ENCODE peak calls at places on chromosomes 13 and 19, in seven cellular contexts. H is IMR-90, T is posterior vena cava, L is HCT116, M is neural progenitor cell, Z is T-helper 1 cell, A is AML-193. G is an unnamed sample.
A peak's percentile ranks its signal among the peaks of the same experiment; 100 is the strongest.

GRCh38 chr13:101454767-101455166 is 2.3 kb downstream of the ITGBL1 start:
- DNase-seq in Z (no peak), A (no peak), M (no peak), T (no peak), H (peak; percentile 33), L (no peak), G (no peak)

GRCh38 chr13:48876289-48876688 is 99.4 kb upstream of the FNDC3A start:
- DNase-seq in T (no peak), M (peak; percentile 38), A (no peak), L (no peak), H (no peak), Z (no peak), G (no peak)

GRCh38 chr19:40524655-40525054 is 52.0 kb upstream of the SHKBP1 start:
- DNase-seq in M (no peak), H (no peak), L (no peak), Z (no peak), A (no peak), T (no peak), G (no peak)

GRCh38 chr13:79541426-79542049 is 60.6 kb downstream of the NDFIP2 start:
- DNase-seq in L (peak; percentile 56), A (peak; percentile 78), M (peak; percentile 40), T (no peak), H (peak; percentile 73), Z (no peak), G (peak; percentile 16)

GRCh38 chr13:112353856-112354255 is 22.3 kb upstream of the SPACA7 start:
- DNase-seq in L (no peak), H (no peak), T (peak; percentile 58), M (no peak), Z (no peak), A (no peak), G (no peak)

GRCh38 chr19:34269081-34269480 is 14.7 kb downstream of the GARRE1 start:
- DNase-seq in Z (no peak), A (no peak), M (no peak), H (no peak), T (no peak), L (no peak), G (no peak)

GRCh38 chr13:110246530-110246929 is 60.4 kb downstream of the COL4A1 start:
- DNase-seq in A (no peak), Z (no peak), T (no peak), H (no peak), L (no peak), M (no peak), G (no peak)

GRCh38 chr13:112995395-112996091 is 26.5 kb downstream of the MCF2L start:
- DNase-seq in H (no peak), T (no peak), A (no peak), M (no peak), Z (no peak), L (no peak), G (no peak)

GRCh38 chr19:4374451-4375163 is 25.7 kb downstream of the SH3GL1 start:
- DNase-seq in A (no peak), M (no peak), L (peak; percentile 63), T (peak; percentile 96), H (peak; percentile 87), Z (no peak), G (no peak)

GRCh38 chr13:66700336-66700735 is 529.8 kb downstream of the PCDH9 start:
- DNase-seq in M (no peak), T (no peak), A (no peak), Z (no peak), H (no peak), L (no peak), G (no peak)

GRCh38 chr13:76474356-76474755 is 411.8 kb downstream of the KCTD12 start:
- DNase-seq in H (no peak), Z (no peak), A (no peak), M (no peak), L (no peak), T (no peak), G (no peak)

GRCh38 chr13:97112451-97113152 is 109.5 kb upstream of the MBNL2 start:
- DNase-seq in H (peak; percentile 37), M (no peak), Z (no peak), A (no peak), T (no peak), L (no peak), G (no peak)

GRCh38 chr13:66348745-66349720 is 881.1 kb downstream of the PCDH9 start:
- DNase-seq in L (no peak), A (no peak), T (no peak), Z (no peak), M (no peak), H (no peak), G (no peak)

GRCh38 chr13:75550159-75550567 is 572 bp downstream of the UCHL3 start:
- DNase-seq in T (no peak), M (peak; percentile 10), L (peak; percentile 56), H (peak; percentile 87), A (peak; percentile 37), Z (no peak), G (no peak)

GRCh38 chr19:12856684-12857083 is 18.4 kb downstream of the MAST1 start:
- DNase-seq in M (no peak), Z (no peak), T (no peak), H (no peak), A (no peak), L (no peak), G (no peak)

GRCh38 chr13:113305208-113305607 is 8.2 kb downstream of the LAMP1 start:
- DNase-seq in A (no peak), M (no peak), L (no peak), T (no peak), H (peak; percentile 76), Z (no peak), G (no peak)

GRCh38 chr13:36531746-36532486 is 99.6 kb downstream of the CCNA1 start:
- DNase-seq in H (no peak), L (no peak), Z (no peak), T (no peak), M (no peak), A (peak; percentile 45), G (no peak)

GRCh38 chr13:40688781-40689180 is 22.3 kb upstream of the FOXO1 start:
- DNase-seq in T (no peak), L (no peak), A (no peak), H (no peak), M (no peak), Z (no peak), G (no peak)

GRCh38 chr19:3047307-3048189 is 14.7 kb downstream of the TLE5 start:
- DNase-seq in Z (peak; percentile 61), T (peak; percentile 95), M (peak; percentile 92), A (no peak), H (peak; percentile 63), L (peak; percentile 63), G (peak; percentile 39)

GRCh38 chr13:66657165-66657895 is 572.8 kb downstream of the PCDH9 start:
- DNase-seq in H (peak; percentile 98), Z (no peak), L (peak; percentile 70), A (no peak), M (peak; percentile 4), T (peak; percentile 78), G (no peak)

GRCh38 chr13:31310781-31311180 is 111.0 kb downstream of the B3GLCT start:
- DNase-seq in H (peak; percentile 1), L (no peak), A (no peak), T (no peak), M (no peak), Z (no peak), G (no peak)